ENCODE peak calls at places on chromosome 16, in six cellular contexts. I, A, X, R, S and P are unnamed samples.

GRCh38 chr16:2531696-2532493 is 687 bp upstream of the CEMP1 start:
- DNase-seq in I (peak), A (peak), X (peak), R (peak), S (peak), P (peak)

GRCh38 chr16:53991181-53992056 is 287.5 kb downstream of the FTO start:
- DNase-seq in I (no peak), A (no peak), X (no peak), R (peak), S (no peak), P (no peak)

GRCh38 chr16:26316683-26317464 is 625.1 kb downstream of the HS3ST4 start:
- DNase-seq in I (no peak), A (no peak), X (no peak), R (no peak), S (no peak), P (no peak)

GRCh38 chr16:56801762-56802161 is 63.2 kb upstream of the SLC12A3 start:
- DNase-seq in I (no peak), A (no peak), X (no peak), R (no peak), S (no peak), P (no peak)

GRCh38 chr16:80294172-80294571 is 246.6 kb upstream of the DYNLRB2 start:
- DNase-seq in I (no peak), A (no peak), X (no peak), R (no peak), S (no peak), P (no peak)

GRCh38 chr16:19168173-19169080 is at the start of gene SYT17:
- DNase-seq in I (peak), A (peak), X (no peak), R (peak), S (no peak), P (no peak)

GRCh38 chr16:2769675-2770056 is 7.4 kb downstream of the ELOB start:
- DNase-seq in I (peak), A (peak), X (no peak), R (peak), S (no peak), P (peak)

GRCh38 chr16:19085679-19086200 is 18.3 kb downstream of the COQ7 start:
- DNase-seq in I (peak), A (no peak), X (no peak), R (peak), S (no peak), P (no peak)

GRCh38 chr16:76668207-76668725 is 391.1 kb downstream of the CNTNAP4 start:
- DNase-seq in I (no peak), A (no peak), X (no peak), R (no peak), S (no peak), P (no peak)

GRCh38 chr16:50568187-50568830 is 20.1 kb downstream of the NKD1 start:
- DNase-seq in I (no peak), A (no peak), X (no peak), R (no peak), S (no peak), P (no peak)

GRCh38 chr16:12688972-12689850 is 114.5 kb downstream of the CPPED1 start:
- DNase-seq in I (no peak), A (no peak), X (no peak), R (no peak), S (no peak), P (no peak)
- TF ChIP-seq EP300 in I (no peak), A (no peak), X (no peak), R (no peak), S (no peak), P (no peak)

GRCh38 chr16:15961060-15961511 is 11.7 kb downstream of the ABCC1 start:
- DNase-seq in I (no peak), A (no peak), X (no peak), R (no peak), S (no peak), P (no peak)
- H3K4me3 ChIP-seq in I (no peak), A (no peak), X (no peak), R (no peak), S (no peak), P (no peak)

DNA sequence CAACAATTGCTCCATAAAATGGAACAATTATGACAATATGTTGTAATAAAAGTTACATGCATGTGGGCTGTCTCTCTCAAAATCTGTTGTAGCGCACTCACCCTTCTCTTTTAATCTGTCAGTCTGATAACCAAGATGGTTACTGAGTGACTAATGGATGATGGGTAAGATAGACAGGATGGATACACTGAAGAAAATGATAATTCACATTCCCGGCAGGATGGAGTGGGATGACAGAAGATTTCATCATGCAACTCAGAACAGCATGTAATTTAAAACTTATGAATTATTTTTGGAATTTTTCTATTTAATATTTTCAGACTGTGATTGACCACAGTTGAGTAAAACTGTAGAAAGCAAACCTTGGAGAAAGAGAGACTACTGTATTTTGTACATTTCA is 30.5 kb downstream of the CDH13 start:
- DNase-seq in I (no peak), A (no peak), X (no peak), R (no peak), S (no peak), P (no peak)
- TF ChIP-seq EP300 in I (no peak), A (no peak), X (no peak), R (no peak), S (no peak), P (no peak)

DNA sequence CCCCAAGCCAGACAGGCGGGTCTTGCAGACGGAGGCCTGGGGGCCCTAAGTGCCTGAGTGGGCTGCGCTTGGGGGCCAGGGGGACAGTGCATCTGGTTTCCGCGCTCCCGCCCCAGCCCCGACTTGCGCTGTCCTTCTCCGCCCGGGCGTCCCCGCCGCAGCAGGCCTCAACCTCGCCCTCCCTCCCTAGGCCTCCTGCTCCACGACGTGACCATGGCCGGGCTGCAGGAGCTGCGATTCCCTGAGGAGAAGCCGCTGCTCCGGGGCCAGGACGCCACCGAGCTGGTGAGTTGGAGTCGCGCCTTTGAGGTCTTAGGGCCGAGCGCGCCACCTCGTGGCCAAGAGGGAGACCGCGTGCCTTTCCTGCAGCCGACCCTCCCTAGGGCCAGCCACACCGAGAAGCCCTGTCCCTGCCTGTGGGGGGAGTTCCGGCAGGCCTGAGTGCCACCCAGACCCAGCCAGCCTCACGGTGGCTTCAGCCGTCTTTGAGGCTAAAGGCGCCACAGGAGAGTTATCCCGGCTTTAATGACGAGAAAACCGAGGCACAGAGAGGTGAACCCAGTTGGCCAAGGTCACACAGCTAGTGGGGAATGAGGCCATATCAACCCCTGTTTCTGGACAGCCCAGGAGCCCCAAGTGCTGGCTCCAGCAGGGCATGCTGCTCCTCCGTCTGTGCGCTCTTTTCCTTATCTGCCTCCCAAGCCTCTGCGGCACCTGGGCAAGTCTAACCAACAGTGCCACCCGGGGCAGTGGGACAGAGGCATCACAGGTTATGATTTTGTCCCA is 12.2 kb upstream of the NDRG4 start:
- DNase-seq in I (peak), A (peak), X (peak), R (peak), S (peak), P (peak)
- H3K4me3 ChIP-seq in I (no peak), A (no peak), X (peak), R (no peak), S (peak), P (no peak)

GRCh38 chr16:71564377-71564967 is 12.4 kb downstream of the TAT start:
- DNase-seq in I (no peak), A (no peak), X (no peak), R (no peak), S (peak), P (peak)

GRCh38 chr16:71562552-71562951 is 14.3 kb downstream of the TAT start:
- DNase-seq in I (no peak), A (no peak), X (no peak), R (no peak), S (no peak), P (no peak)

GRCh38 chr16:71568541-71568940 is 8.4 kb downstream of the TAT start:
- DNase-seq in I (no peak), A (no peak), X (no peak), R (no peak), S (no peak), P (no peak)

GRCh38 chr16:71567931-71568330 is 9.0 kb downstream of the TAT start:
- DNase-seq in I (no peak), A (no peak), X (no peak), R (no peak), S (no peak), P (no peak)

GRCh38 chr16:71565812-71566700 is 10.8 kb downstream of the TAT start:
- DNase-seq in I (no peak), A (no peak), X (no peak), R (no peak), S (no peak), P (no peak)
- TF ChIP-seq EP300 in I (no peak), A (no peak), X (no peak), R (no peak), S (no peak), P (no peak)

DNA sequence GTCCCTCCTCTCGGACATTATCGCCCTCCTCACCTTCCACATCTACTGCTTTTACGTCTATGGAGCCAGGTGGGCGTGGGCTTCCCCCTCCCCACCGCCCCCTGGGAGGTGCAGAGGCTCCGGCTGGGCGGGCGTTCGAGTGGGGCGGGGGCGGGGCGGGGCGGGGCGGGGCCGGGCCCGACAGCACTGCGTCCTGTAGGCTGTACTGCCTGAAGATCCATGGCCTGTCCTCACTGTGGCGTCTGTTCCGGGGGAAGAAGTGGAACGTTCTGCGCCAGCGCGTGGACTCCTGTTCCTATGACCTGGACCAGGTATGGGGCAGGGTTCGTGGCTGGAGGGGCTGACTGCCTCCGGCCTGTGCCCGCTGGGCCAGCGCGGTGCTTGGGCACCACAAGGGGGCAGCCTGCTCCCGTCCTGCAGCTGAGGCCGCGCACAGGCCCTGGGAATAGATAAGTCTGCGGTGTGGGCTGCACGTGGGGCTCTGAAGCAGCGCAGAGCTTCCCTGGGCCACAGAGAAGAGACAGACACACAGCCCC is 9.2 kb downstream of the PIGQ start:
- DNase-seq in I (peak), A (peak), X (peak), R (peak), S (no peak), P (peak)
- H3K4me3 ChIP-seq in I (peak), A (peak), X (peak), R (peak), S (no peak), P (peak)

GRCh38 chr16:61595605-61596004 is 440.6 kb downstream of the CDH8 start:
- DNase-seq in I (no peak), A (no peak), X (no peak), R (no peak), S (no peak), P (no peak)

GRCh38 chr16:61587526-61587925 is 448.7 kb downstream of the CDH8 start:
- DNase-seq in I (no peak), A (no peak), X (no peak), R (no peak), S (no peak), P (no peak)

GRCh38 chr16:61590577-61590976 is 445.7 kb downstream of the CDH8 start:
- DNase-seq in I (no peak), A (no peak), X (no peak), R (no peak), S (no peak), P (no peak)
- TF ChIP-seq EP300 in I (no peak), A (no peak), X (no peak), R (no peak), S (no peak), P (no peak)

DNA sequence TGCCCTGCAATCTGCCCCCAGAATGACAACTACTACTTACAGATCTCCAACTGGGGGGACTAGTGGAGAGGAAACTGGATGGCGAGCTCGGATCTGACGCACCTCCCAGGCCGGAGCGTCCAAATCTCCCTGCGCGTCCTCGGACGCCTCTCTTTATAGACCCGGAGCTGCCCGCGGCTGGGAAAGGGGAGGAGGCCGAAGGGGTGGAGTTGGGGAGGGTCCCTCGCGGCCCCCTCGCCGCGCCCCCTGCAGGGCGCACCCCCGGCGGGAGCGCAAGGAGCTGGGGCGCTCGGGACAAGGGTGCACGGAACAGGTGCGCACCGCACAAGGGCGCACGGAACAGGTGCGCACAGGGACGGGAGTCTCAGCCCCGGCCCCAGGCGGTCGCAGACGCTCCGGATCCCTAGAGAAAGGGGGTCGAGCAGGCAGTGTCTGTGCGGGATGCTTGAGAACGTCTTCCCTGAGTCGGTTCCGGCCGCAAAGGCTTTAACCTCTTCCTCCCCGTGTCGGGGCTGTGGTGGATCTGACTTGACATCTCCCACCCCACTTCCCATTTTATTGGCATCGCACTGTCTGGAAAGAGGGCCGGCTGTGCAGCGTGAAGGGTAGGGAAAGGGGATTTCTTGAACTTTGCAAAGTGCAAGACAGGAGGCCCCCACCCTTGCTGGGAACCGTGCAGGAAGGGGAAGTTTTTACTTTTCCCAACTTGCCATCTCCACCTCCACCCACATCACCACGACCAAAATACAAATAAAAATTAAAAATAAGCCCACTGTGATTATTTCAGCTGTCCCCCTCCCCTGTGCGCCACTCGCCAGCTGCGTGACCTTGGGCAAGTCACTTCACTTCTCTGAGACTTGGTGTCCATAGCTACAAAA is at the start of gene MYH11:
- DNase-seq in I (peak), A (no peak), X (peak), R (no peak), S (peak), P (no peak)
- H3K4me3 ChIP-seq in I (peak), A (peak), X (peak), R (peak), S (peak), P (peak)

DNA sequence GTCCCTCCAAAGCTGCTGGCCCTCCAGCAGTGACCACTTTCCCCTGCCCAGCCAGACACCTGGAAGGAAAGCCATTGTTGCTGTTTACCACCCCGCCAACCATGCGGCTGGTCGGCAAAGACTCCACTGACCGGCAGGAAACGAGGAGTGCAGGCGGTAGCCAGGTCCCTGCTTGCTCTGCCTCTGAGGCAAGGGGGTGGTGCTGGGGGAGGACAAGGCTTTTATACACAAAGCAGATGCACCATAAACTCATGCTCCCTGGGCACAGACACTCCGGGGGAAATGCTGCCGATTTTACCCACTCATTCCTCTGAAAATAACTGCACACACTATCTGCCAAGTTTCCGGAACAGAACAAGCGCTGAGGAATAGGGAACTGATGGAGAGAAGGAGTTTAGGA is 62.8 kb upstream of the GRIN2A start:
- DNase-seq in I (no peak), A (no peak), X (no peak), R (no peak), S (no peak), P (no peak)
- TF ChIP-seq EP300 in I (no peak), A (no peak), X (no peak), R (no peak), S (no peak), P (no peak)